ENCODE peak calls at places on chromosomes 7 and 10, in four cellular contexts. M is kidney tubule cell; R is stimulated activated CD4-positive, alpha-beta T cell treated with anti-CD3 and anti-CD28 coated beads, TNF-alpha, amount 100 ng/mL, for 1 hour; B is effector CD4-positive, alpha-beta T cell. Z is an unnamed sample.

GRCh38 chr10:29862926-29863614 is 196.3 kb downstream of the JCAD start:
- DNase-seq in M (peak), B (no peak), R (no peak), Z (no peak)

GRCh38 chr10:103688451-103688850 is 166.9 kb downstream of the SH3PXD2A start:
- DNase-seq in M (no peak), B (no peak), R (no peak), Z (no peak)

GRCh38 chr10:96967847-96968246 is 135.7 kb downstream of the LCOR start:
- DNase-seq in R (no peak), M (no peak), B (no peak), Z (no peak)

GRCh38 chr7:132355048-132355447 is 221.2 kb downstream of the PLXNA4 start:
- DNase-seq in M (no peak), B (no peak), R (no peak), Z (no peak)

GRCh38 chr7:109101332-109101731 is 531.7 kb downstream of the DNAJB9 start:
- DNase-seq in B (no peak), R (no peak), M (no peak), Z (no peak)

GRCh38 chr7:152969839-152970238 is 210.3 kb downstream of the ACTR3B start:
- DNase-seq in M (no peak), B (no peak), R (no peak), Z (no peak)

GRCh38 chr7:1883031-1883761 is 213.1 kb downstream of the ELFN1 start:
- DNase-seq in M (peak), B (no peak), R (no peak), Z (no peak)

GRCh38 chr7:341841-342638 is 52.1 kb downstream of the FOXL3 start:
- DNase-seq in R (no peak), B (no peak), M (no peak), Z (no peak)

GRCh38 chr10:81082621-81083376 is 545.1 kb downstream of the SH2D4B start:
- DNase-seq in R (no peak), B (no peak), M (no peak), Z (no peak)

GRCh38 chr10:62501547-62501946 is 127.4 kb downstream of the ZNF365 start:
- DNase-seq in M (peak), R (no peak), B (no peak), Z (no peak)

GRCh38 chr7:98911936-98912335 is 33.6 kb downstream of the TRRAP start:
- DNase-seq in M (no peak), B (no peak), R (no peak), Z (peak)

GRCh38 chr7:100781255-100781654 is 46.1 kb downstream of the EPHB4 start:
- DNase-seq in M (no peak), R (no peak), B (no peak), Z (no peak)

GRCh38 chr7:104267701-104268368 is 60.0 kb upstream of the ORC5 start:
- DNase-seq in R (no peak), M (peak), B (no peak), Z (peak)

Z was measured in DMS 273 treated with DMSO at 0.1 percent for 48 hours.